ENCODE peak calls at places on chromosomes 12 and 14, in eight cellular contexts. One of them, this sample, is unnamed.

GRCh38 chr14:22071001-22071400 is 397.4 kb upstream of the OR4E1 start:
- DNase-seq in upper lobe of left lung: peak
- DNase-seq in lung microvascular endothelial cell: no peak
- DNase-seq in adipocyte: no peak
- DNase-seq in activated CD4-positive, alpha-beta T cell treated with anti-CD3 and anti-CD28 coated beads, Interleukin-2, amount 50 U/mL, for 1 hour: peak
- DNase-seq in anterior cingulate cortex: no peak
- DNase-seq in body of pancreas: no peak
- DNase-seq in GM12878: peak
- DNase-seq in this sample: peak

GRCh38 chr14:63192085-63192484 is 12.2 kb upstream of the RHOJ start:
- DNase-seq in activated CD4-positive, alpha-beta T cell treated with anti-CD3 and anti-CD28 coated beads, Interleukin-2, amount 50 U/mL, for 1 hour: no peak
- DNase-seq in anterior cingulate cortex: no peak
- DNase-seq in body of pancreas: no peak
- DNase-seq in GM12878: no peak
- DNase-seq in upper lobe of left lung: no peak
- DNase-seq in lung microvascular endothelial cell: peak
- DNase-seq in adipocyte: no peak
- DNase-seq in this sample: no peak

GRCh38 chr14:99548285-99548684 is 55.7 kb downstream of the CCDC85C start:
- DNase-seq in body of pancreas: no peak
- DNase-seq in GM12878: no peak
- DNase-seq in anterior cingulate cortex: no peak
- DNase-seq in upper lobe of left lung: no peak
- DNase-seq in activated CD4-positive, alpha-beta T cell treated with anti-CD3 and anti-CD28 coated beads, Interleukin-2, amount 50 U/mL, for 1 hour: no peak
- DNase-seq in lung microvascular endothelial cell: no peak
- DNase-seq in adipocyte: no peak
- DNase-seq in this sample: no peak

GRCh38 chr14:62546862-62547474 is 498.3 kb downstream of the KCNH5 start:
- DNase-seq in anterior cingulate cortex: no peak
- DNase-seq in activated CD4-positive, alpha-beta T cell treated with anti-CD3 and anti-CD28 coated beads, Interleukin-2, amount 50 U/mL, for 1 hour: no peak
- DNase-seq in GM12878: no peak
- DNase-seq in lung microvascular endothelial cell: no peak
- DNase-seq in adipocyte: no peak
- DNase-seq in body of pancreas: no peak
- DNase-seq in upper lobe of left lung: no peak
- DNase-seq in this sample: no peak

GRCh38 chr12:6829532-6830220 is 1.5 kb downstream of the P3H3 start:
- DNase-seq in GM12878: no peak
- DNase-seq in upper lobe of left lung: no peak
- DNase-seq in activated CD4-positive, alpha-beta T cell treated with anti-CD3 and anti-CD28 coated beads, Interleukin-2, amount 50 U/mL, for 1 hour: no peak
- DNase-seq in body of pancreas: no peak
- DNase-seq in anterior cingulate cortex: no peak
- DNase-seq in adipocyte: peak
- DNase-seq in lung microvascular endothelial cell: no peak
- DNase-seq in this sample: no peak

GRCh38 chr14:85414142-85414541 is 115.8 kb upstream of the FLRT2 start:
- DNase-seq in upper lobe of left lung: no peak
- DNase-seq in activated CD4-positive, alpha-beta T cell treated with anti-CD3 and anti-CD28 coated beads, Interleukin-2, amount 50 U/mL, for 1 hour: no peak
- DNase-seq in lung microvascular endothelial cell: peak
- DNase-seq in GM12878: no peak
- DNase-seq in adipocyte: no peak
- DNase-seq in body of pancreas: no peak
- DNase-seq in anterior cingulate cortex: no peak
- DNase-seq in this sample: no peak

GRCh38 chr12:55698965-55699364 is 8.7 kb downstream of the ITGA7 start:
- DNase-seq in GM12878: no peak
- DNase-seq in body of pancreas: no peak
- DNase-seq in upper lobe of left lung: no peak
- DNase-seq in anterior cingulate cortex: no peak
- DNase-seq in activated CD4-positive, alpha-beta T cell treated with anti-CD3 and anti-CD28 coated beads, Interleukin-2, amount 50 U/mL, for 1 hour: no peak
- DNase-seq in adipocyte: no peak
- DNase-seq in lung microvascular endothelial cell: no peak
- DNase-seq in this sample: no peak

GRCh38 chr12:120799417-120800045 is 73.9 kb downstream of the ACADS start:
- DNase-seq in body of pancreas: no peak
- DNase-seq in upper lobe of left lung: no peak
- DNase-seq in lung microvascular endothelial cell: no peak
- DNase-seq in activated CD4-positive, alpha-beta T cell treated with anti-CD3 and anti-CD28 coated beads, Interleukin-2, amount 50 U/mL, for 1 hour: no peak
- DNase-seq in GM12878: peak
- DNase-seq in adipocyte: peak
- DNase-seq in anterior cingulate cortex: no peak
- DNase-seq in this sample: no peak

GRCh38 chr12:76546889-76547288 is 12.7 kb downstream of the OSBPL8 start:
- DNase-seq in GM12878: no peak
- DNase-seq in activated CD4-positive, alpha-beta T cell treated with anti-CD3 and anti-CD28 coated beads, Interleukin-2, amount 50 U/mL, for 1 hour: no peak
- DNase-seq in anterior cingulate cortex: no peak
- DNase-seq in upper lobe of left lung: no peak
- DNase-seq in adipocyte: no peak
- DNase-seq in body of pancreas: no peak
- DNase-seq in lung microvascular endothelial cell: no peak
- DNase-seq in this sample: no peak

GRCh38 chr14:60622920-60623263 is 26.4 kb downstream of the SIX1 start:
- DNase-seq in upper lobe of left lung: no peak
- DNase-seq in anterior cingulate cortex: no peak
- DNase-seq in adipocyte: peak
- DNase-seq in activated CD4-positive, alpha-beta T cell treated with anti-CD3 and anti-CD28 coated beads, Interleukin-2, amount 50 U/mL, for 1 hour: no peak
- DNase-seq in GM12878: no peak
- DNase-seq in body of pancreas: no peak
- DNase-seq in lung microvascular endothelial cell: no peak
- DNase-seq in this sample: no peak

GRCh38 chr12:109120557-109120956 is 4.2 kb downstream of the ACACB start:
- DNase-seq in activated CD4-positive, alpha-beta T cell treated with anti-CD3 and anti-CD28 coated beads, Interleukin-2, amount 50 U/mL, for 1 hour: no peak
- DNase-seq in lung microvascular endothelial cell: no peak
- DNase-seq in GM12878: no peak
- DNase-seq in anterior cingulate cortex: no peak
- DNase-seq in adipocyte: no peak
- DNase-seq in upper lobe of left lung: no peak
- DNase-seq in body of pancreas: no peak
- DNase-seq in this sample: no peak

GRCh38 chr14:64444984-64445845 is 20.1 kb upstream of the AKAP5 start:
- DNase-seq in lung microvascular endothelial cell: peak
- DNase-seq in adipocyte: peak
- DNase-seq in body of pancreas: no peak
- DNase-seq in anterior cingulate cortex: no peak
- DNase-seq in upper lobe of left lung: no peak
- DNase-seq in activated CD4-positive, alpha-beta T cell treated with anti-CD3 and anti-CD28 coated beads, Interleukin-2, amount 50 U/mL, for 1 hour: peak
- DNase-seq in GM12878: peak
- DNase-seq in this sample: peak

GRCh38 chr14:44339862-44340261 is 167.2 kb downstream of the FSCB start:
- DNase-seq in lung microvascular endothelial cell: no peak
- DNase-seq in adipocyte: no peak
- DNase-seq in GM12878: no peak
- DNase-seq in body of pancreas: no peak
- DNase-seq in anterior cingulate cortex: no peak
- DNase-seq in activated CD4-positive, alpha-beta T cell treated with anti-CD3 and anti-CD28 coated beads, Interleukin-2, amount 50 U/mL, for 1 hour: no peak
- DNase-seq in upper lobe of left lung: no peak
- DNase-seq in this sample: no peak

GRCh38 chr14:69214376-69214775 is 23.1 kb downstream of the EXD2 start:
- DNase-seq in anterior cingulate cortex: no peak
- DNase-seq in GM12878: no peak
- DNase-seq in body of pancreas: no peak
- DNase-seq in activated CD4-positive, alpha-beta T cell treated with anti-CD3 and anti-CD28 coated beads, Interleukin-2, amount 50 U/mL, for 1 hour: no peak
- DNase-seq in lung microvascular endothelial cell: no peak
- DNase-seq in upper lobe of left lung: no peak
- DNase-seq in adipocyte: peak
- DNase-seq in this sample: no peak

This sample was measured in T-helper 2 cell treated with Interferon-gamma antibody and Interleukin-4, amounts not matched to agents 5 μg/mL and 100 μg/mL, for 36 hours.